ENCODE peak calls at places on chromosomes 1 and 21, in five cellular contexts. L is CD8-positive, alpha-beta memory T cell; D is cardiac muscle cell; A is mucosa of descending colon; O is upper lobe of left lung. Y is an unnamed sample. For H3K9me3, the result is how much of the 10 kb centered on the place peaks cover.

GRCh38 chr21:45724345-45724961 is 80.9 kb downstream of the PCBP3 start:
- DNase-seq in L (no peak), D (no peak), A (no peak), O (no peak), Y (no peak)

GRCh38 chr1:156106624-156107488 is 7.7 kb upstream of the LMNA start:
- DNase-seq in L (no peak), D (peak), A (peak), O (peak), Y (no peak)

GRCh38 chr1:26122988-26123973 is 11.7 kb downstream of the PDIK1L start:
- DNase-seq in L (no peak), D (no peak), A (no peak), O (no peak), Y (no peak)

GRCh38 chr21:45830221-45830640 is 151.3 kb upstream of the COL6A1 start:
- DNase-seq in L (no peak), D (no peak), A (peak), O (no peak), Y (no peak)

GRCh38 chr1:203328714-203329122 is 22.2 kb downstream of the FMOD start:
- DNase-seq in L (peak), D (peak), A (peak), O (no peak), Y (no peak)

GRCh38 chr21:44969965-44970755 is 30.3 kb downstream of the SLX9 start:
- DNase-seq in L (no peak), D (no peak), A (no peak), O (peak), Y (no peak)

GRCh38 chr1:229537894-229538293 is 20.6 kb downstream of the ABCB10 start:
- DNase-seq in L (no peak), D (no peak), A (no peak), O (no peak), Y (no peak)

GRCh38 chr21:18521204-18521603 is 117.6 kb upstream of the TMPRSS15 start:
- DNase-seq in L (no peak), D (peak), A (no peak), O (no peak), Y (no peak)

GRCh38 chr1:32336963-32337675 is 1.1 kb upstream of the MARCKSL1 start:
- DNase-seq in L (peak), D (no peak), A (peak), O (peak), Y (peak)

GRCh38 chr21:38917045-38917774 is 111.5 kb downstream of the ETS2 start:
- DNase-seq in L (no peak), D (no peak), A (no peak), O (peak), Y (no peak)

GRCh38 chr1:93909146-93910050 is at the start of gene GCLM:
- DNase-seq in L (peak), D (peak), A (peak), O (peak), Y (peak)

GRCh38 chr1:28340221-28340974 is 11.6 kb downstream of the MED18 start:
- DNase-seq in L (no peak), D (no peak), A (peak), O (no peak), Y (no peak)

GRCh38 chr21:45111703-45112102 is 37.3 kb downstream of the ADARB1 start:
- DNase-seq in L (no peak), D (no peak), A (no peak), O (no peak), Y (no peak)

GRCh38 chr1:193181526-193181925 is 4.9 kb downstream of the B3GALT2 start:
- DNase-seq in L (no peak), D (no peak), A (no peak), O (no peak), Y (no peak)

GRCh38 chr1:61132176-61133047 is 50.1 kb downstream of the NFIA start:
- DNase-seq in L (no peak), D (no peak), A (no peak), O (no peak), Y (no peak)

GRCh38 chr1:5882367-5883128 is 109.7 kb downstream of the NPHP4 start:
- DNase-seq in L (peak), D (no peak), A (no peak), O (no peak), Y (no peak)
- H3K9me3 ChIP-seq in L (under half), D (under half), A (under half), O (under half), Y (under half)

DNA sequence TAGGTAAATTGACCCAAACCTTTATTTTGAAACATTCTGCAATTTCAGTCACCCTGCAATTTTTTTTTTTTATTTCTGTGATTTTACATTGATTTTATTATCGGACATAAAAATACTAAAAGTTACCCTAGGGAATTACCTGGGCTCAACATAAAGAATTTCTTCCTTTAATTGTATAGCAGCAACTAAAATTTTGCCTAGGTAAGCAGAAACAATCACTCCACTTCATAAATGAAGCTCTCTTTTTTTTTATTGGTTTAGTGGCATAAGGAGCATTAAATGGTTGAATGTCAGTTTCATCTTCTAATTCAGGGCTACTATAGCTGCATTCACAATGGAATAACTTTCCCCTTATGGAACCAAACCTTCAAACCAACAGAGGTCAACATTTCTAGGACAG is 15.3 kb upstream of the OR2M4 start:
- DNase-seq in L (no peak), D (no peak), A (no peak), O (no peak), Y (no peak)
- H3K9me3 ChIP-seq in L (under half), D (under half), A (under half), O (under half), Y (under half)

GRCh38 chr1:233465745-233466343 is 138.3 kb downstream of the MAP3K21 start:
- DNase-seq in L (no peak), D (no peak), A (no peak), O (no peak), Y (no peak)
- H3K9me3 ChIP-seq in L (under half), D (under half), A (under half), O (under half), Y (under half)

DNA sequence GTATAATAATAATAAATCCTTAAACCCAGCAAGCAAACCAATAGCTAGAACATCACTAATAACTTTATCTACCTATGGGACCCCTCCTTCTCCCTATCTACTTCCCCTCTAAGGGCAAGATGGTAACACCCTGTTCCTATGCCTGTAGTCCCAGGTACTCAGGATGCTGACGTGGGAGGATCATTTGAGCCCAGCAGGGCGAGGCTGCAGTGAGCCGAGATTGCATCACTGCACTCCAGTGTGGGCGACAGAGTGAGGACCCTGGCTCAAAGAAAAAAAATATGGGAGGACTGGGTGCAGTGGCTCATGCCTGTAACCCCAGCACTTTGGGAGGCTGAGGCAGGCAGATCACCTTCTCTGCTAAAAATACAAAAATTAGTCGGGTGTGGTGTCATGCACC is 143.1 kb upstream of the SLC45A1 start:
- DNase-seq in L (no peak), D (no peak), A (peak), O (peak), Y (no peak)
- H3K9me3 ChIP-seq in L (under half), D (under half), A (under half), O (under half), Y (under half)

GRCh38 chr1:232748910-232749368 is 56.3 kb upstream of the MAP10 start:
- DNase-seq in L (no peak), D (no peak), A (no peak), O (no peak), Y (no peak)

GRCh38 chr1:232743999-232744398 is 61.2 kb upstream of the MAP10 start:
- DNase-seq in L (no peak), D (no peak), A (no peak), O (no peak), Y (no peak)

GRCh38 chr1:232744847-232745246 is 60.4 kb upstream of the MAP10 start:
- DNase-seq in L (no peak), D (no peak), A (no peak), O (no peak), Y (no peak)
- H3K9me3 ChIP-seq in L (under half), D (under half), A (under half), O (under half), Y (under half)

GRCh38 chr1:218967836-218968235 is 205.8 kb upstream of the LYPLAL1 start:
- DNase-seq in L (no peak), D (no peak), A (no peak), O (no peak), Y (no peak)

GRCh38 chr1:218967254-218967653 is 206.4 kb upstream of the LYPLAL1 start:
- DNase-seq in L (no peak), D (no peak), A (no peak), O (no peak), Y (no peak)

GRCh38 chr1:218971166-218971565 is 202.5 kb upstream of the LYPLAL1 start:
- DNase-seq in L (no peak), D (no peak), A (no peak), O (no peak), Y (no peak)

GRCh38 chr1:218969021-218969420 is 204.7 kb upstream of the LYPLAL1 start:
- DNase-seq in L (no peak), D (no peak), A (no peak), O (no peak), Y (no peak)
- H3K9me3 ChIP-seq in L (under half), D (under half), A (under half), O (under half), Y (under half)

GRCh38 chr1:2812939-2813653 is 11.6 kb upstream of the TTC34 start:
- DNase-seq in L (no peak), D (no peak), A (no peak), O (no peak), Y (no peak)

GRCh38 chr1:2810281-2810680 is 8.8 kb upstream of the TTC34 start:
- DNase-seq in L (no peak), D (no peak), A (no peak), O (no peak), Y (no peak)

GRCh38 chr1:2810899-2811525 is 9.5 kb upstream of the TTC34 start:
- DNase-seq in L (no peak), D (no peak), A (no peak), O (no peak), Y (no peak)

GRCh38 chr1:2812136-2812535 is 10.6 kb upstream of the TTC34 start:
- DNase-seq in L (no peak), D (no peak), A (no peak), O (no peak), Y (no peak)

DNA sequence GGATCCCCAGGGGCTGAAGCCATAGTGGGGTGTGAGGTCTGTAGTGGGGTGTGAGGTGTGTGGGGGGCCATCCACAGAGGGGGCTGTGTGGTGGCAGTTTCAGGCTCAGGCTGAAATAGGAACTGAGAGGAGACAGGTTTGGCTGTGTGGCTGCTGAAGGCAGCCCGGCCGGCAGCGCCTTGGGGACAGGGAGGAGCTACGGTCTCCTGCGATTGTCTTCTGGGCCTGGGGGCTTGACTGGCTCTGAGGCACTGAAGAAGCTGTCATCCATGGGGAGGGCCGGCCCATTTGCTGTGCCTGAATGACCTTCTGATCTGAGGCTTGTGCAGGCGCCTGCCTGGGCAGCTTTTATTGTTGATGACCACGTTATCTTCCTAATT is 10.0 kb upstream of the TTC34 start:
- DNase-seq in L (no peak), D (no peak), A (no peak), O (no peak), Y (no peak)
- H3K9me3 ChIP-seq in L (under half), D (under half), A (under half), O (under half), Y (under half)

Y was measured in T-helper 17 cell.